ENCODE peak calls at places on chromosomes 13 and 19, in nine cellular contexts. Q, Y, Z, N, L, W, D, M and F are unnamed samples.

GRCh38 chr19:45884682-45885555 is 1.0 kb downstream of the IRF2BP1 start:
- DNase-seq in M (no peak), N (no peak), Z (no peak), Y (no peak), W (no peak), Q (no peak), L (no peak), D (no peak), F (no peak)

GRCh38 chr13:60165391-60166099 is 1.8 kb upstream of the DIAPH3 start:
- DNase-seq in W (no peak), Y (no peak), Z (no peak), Q (no peak), D (peak; percentile 74), L (no peak), M (no peak), N (no peak), F (no peak)

GRCh38 chr13:97911311-97912138 is 42.0 kb upstream of the IPO5 start:
- DNase-seq in D (no peak), L (no peak), Y (peak; percentile 62), Z (no peak), W (no peak), M (peak; percentile 3), N (peak; percentile 27), Q (no peak), F (no peak)

GRCh38 chr13:105598551-105598950 is 936.9 kb downstream of the EFNB2 start:
- DNase-seq in Y (no peak), W (no peak), D (peak; percentile 41), Q (no peak), M (no peak), L (no peak), Z (no peak), N (no peak), F (no peak)

GRCh38 chr19:50008532-50008931 is 16.6 kb downstream of the VRK3 start:
- DNase-seq in Q (no peak), W (no peak), M (no peak), Y (peak; percentile 83), L (no peak), Z (no peak), N (no peak), D (peak; percentile 12), F (no peak)

GRCh38 chr13:46803586-46803985 is 6.6 kb upstream of the ESD start:
- DNase-seq in D (no peak), L (no peak), N (no peak), Z (no peak), Q (no peak), W (no peak), M (no peak), Y (no peak), F (no peak)

GRCh38 chr19:8655340-8655709 is 24.9 kb downstream of the NFILZ start:
- DNase-seq in M (peak; percentile 45), Q (no peak), D (no peak), N (no peak), Z (no peak), Y (no peak), L (no peak), W (no peak), F (peak; percentile 12)

GRCh38 chr19:49515767-49516166 is 3.3 kb downstream of the FCGRT start:
- DNase-seq in D (peak; percentile 80), Y (no peak), M (no peak), W (no peak), Z (no peak), N (no peak), L (peak; percentile 81), Q (no peak), F (no peak)

GRCh38 chr13:60414177-60414576 is 17.2 kb downstream of the TDRD3 start:
- DNase-seq in Q (no peak), Z (no peak), D (no peak), W (no peak), M (no peak), Y (no peak), N (no peak), L (no peak), F (no peak)

GRCh38 chr13:110869231-110869804 is 45.6 kb downstream of the ANKRD10 start:
- DNase-seq in Z (no peak), Q (peak; percentile 27), D (no peak), N (no peak), M (no peak), Y (no peak), L (no peak), W (no peak), F (no peak)

GRCh38 chr13:99144306-99144705 is 56.3 kb upstream of the UBAC2 start:
- DNase-seq in N (no peak), Q (no peak), L (no peak), D (no peak), W (no peak), Y (no peak), Z (no peak), M (no peak), F (no peak)

GRCh38 chr13:99256283-99256682 is 1.9 kb downstream of the GPR18 start:
- DNase-seq in L (no peak), N (no peak), D (no peak), Z (no peak), W (no peak), Q (no peak), M (no peak), Y (no peak), F (no peak)

GRCh38 chr13:79060216-79060615 is 345.8 kb downstream of the RBM26 start:
- DNase-seq in D (no peak), Y (no peak), W (no peak), L (no peak), Q (no peak), Z (no peak), M (no peak), N (no peak), F (no peak)

GRCh38 chr19:33910922-33911321 is 114.3 kb downstream of the KCTD15 start:
- DNase-seq in L (no peak), N (no peak), W (no peak), M (no peak), Z (no peak), D (no peak), Q (no peak), Y (no peak), F (no peak)

GRCh38 chr13:46684287-46685001 is 112.5 kb downstream of the ESD start:
- DNase-seq in N (peak; percentile 37), D (peak; percentile 51), Y (peak; percentile 33), W (no peak), M (no peak), Q (no peak), L (no peak), Z (no peak), F (no peak)

GRCh38 chr19:33186431-33186830 is 7.7 kb upstream of the LRP3 start:
- DNase-seq in N (no peak), D (no peak), Q (no peak), Z (no peak), L (peak; percentile 39), M (no peak), Y (no peak), W (no peak), F (no peak)

GRCh38 chr19:10935371-10936059 is 6.9 kb downstream of the TIMM29 start:
- DNase-seq in N (no peak), Y (no peak), W (no peak), Q (no peak), D (no peak), M (no peak), L (no peak), Z (no peak), F (no peak)

GRCh38 chr13:53545340-53545941 is 516.8 kb downstream of the OLFM4 start:
- DNase-seq in N (peak; percentile 11), W (no peak), L (no peak), Q (no peak), Z (no peak), M (no peak), Y (peak; percentile 22), D (no peak), F (no peak)

GRCh38 chr19:17579523-17580244 is 24.2 kb downstream of the COLGALT1 start:
- DNase-seq in M (peak; percentile 12), Y (peak; percentile 85), Z (no peak), L (no peak), D (peak; percentile 70), N (peak; percentile 88), W (peak; percentile 84), Q (no peak), F (no peak)

GRCh38 chr19:5424192-5424973 is 30.8 kb upstream of the ZNRF4 start:
- DNase-seq in L (no peak), Z (no peak), D (no peak), W (no peak), Q (no peak), Y (no peak), M (no peak), N (no peak), F (no peak)

GRCh38 chr19:45768644-45769053 is 403 bp downstream of the SIX5 start:
- DNase-seq in M (peak; percentile 44), N (no peak), W (peak; percentile 54), Q (no peak), D (peak; percentile 61), Z (no peak), Y (no peak), L (no peak), F (no peak)

GRCh38 chr13:86757236-86757978 is 913.8 kb upstream of the SLITRK5 start:
- DNase-seq in Z (no peak), W (no peak), Q (no peak), L (no peak), Y (peak; percentile 9), N (no peak), M (peak; percentile 11), D (no peak), F (no peak)

GRCh38 chr13:28631792-28632191 is 27.1 kb upstream of the POMP start:
- DNase-seq in Q (no peak), D (no peak), Y (no peak), W (no peak), M (no peak), N (no peak), Z (no peak), L (no peak), F (no peak)

GRCh38 chr19:41754596-41754995 is 734 bp upstream of the CEACAM6 start:
- DNase-seq in Y (no peak), Z (no peak), W (no peak), Q (no peak), L (no peak), D (no peak), N (no peak), M (no peak), F (no peak)

GRCh38 chr13:67228909-67229308 is 1.2 kb downstream of the PCDH9 start:
- DNase-seq in N (no peak), W (peak; percentile 8), M (no peak), D (peak; percentile 31), Z (no peak), Y (no peak), Q (no peak), L (no peak), F (no peak)

GRCh38 chr19:4911786-4912672 is 2.7 kb downstream of the UHRF1 start:
- DNase-seq in Z (no peak), Q (peak; percentile 99), N (no peak), L (peak; percentile 84), W (peak; percentile 97), Y (peak; percentile 64), M (peak; percentile 77), D (peak; percentile 99), F (peak; percentile 69)

GRCh38 chr19:5289060-5289990 is 51.3 kb downstream of the PTPRS start:
- DNase-seq in Z (no peak), L (no peak), D (no peak), W (no peak), N (no peak), Q (no peak), M (no peak), Y (no peak), F (no peak)

GRCh38 chr13:110379905-110380341 is 72.8 kb downstream of the COL4A2 start:
- DNase-seq in Q (no peak), W (peak; percentile 40), Z (no peak), D (no peak), M (no peak), Y (peak; percentile 47), N (no peak), L (no peak), F (no peak)

GRCh38 chr13:80037505-80037888 is 303.4 kb downstream of the SPRY2 start:
- DNase-seq in W (peak; percentile 50), M (no peak), Q (peak; percentile 78), N (no peak), Z (no peak), D (peak; percentile 73), L (no peak), Y (no peak), F (no peak)

GRCh38 chr19:504634-505033 is 2.7 kb upstream of the TPGS1 start:
- DNase-seq in D (no peak), W (no peak), N (no peak), Q (no peak), Y (no peak), Z (no peak), L (no peak), M (no peak), F (no peak)

GRCh38 chr19:17205237-17206140 is 9.7 kb upstream of the USE1 start:
- DNase-seq in Q (no peak), W (peak; percentile 71), D (peak; percentile 72), N (peak; percentile 58), M (peak; percentile 65), Y (peak; percentile 85), L (no peak), Z (peak; percentile 56), F (peak; percentile 65)